ENCODE peak calls at places on chromosomes 5 and 9, in four cellular contexts. One of them, this sample, is unnamed.

GRCh38 chr9:83066771-83067170 is 3.8 kb upstream of the RASEF start:
- DNase-seq in brain microvascular endothelial cell: peak
- DNase-seq in cardiac muscle cell: no peak
- DNase-seq in Caco-2: no peak
- DNase-seq in this sample: peak

GRCh38 chr5:18720002-18720401 is 1085.7 kb downstream of the TAF11L14 start:
- DNase-seq in brain microvascular endothelial cell: no peak
- DNase-seq in cardiac muscle cell: no peak
- DNase-seq in Caco-2: no peak
- DNase-seq in this sample: no peak

GRCh38 chr5:59768204-59769040 is 125.1 kb downstream of the PDE4D start:
- DNase-seq in brain microvascular endothelial cell: peak
- DNase-seq in cardiac muscle cell: peak
- DNase-seq in Caco-2: peak
- DNase-seq in this sample: no peak

GRCh38 chr9:101711330-101711941 is 27.0 kb downstream of the GRIN3A start:
- DNase-seq in brain microvascular endothelial cell: no peak
- DNase-seq in cardiac muscle cell: no peak
- DNase-seq in Caco-2: peak
- DNase-seq in this sample: no peak

GRCh38 chr9:127121628-127122175 is 733 bp downstream of the ANGPTL2 start:
- DNase-seq in brain microvascular endothelial cell: no peak
- DNase-seq in cardiac muscle cell: peak
- DNase-seq in Caco-2: no peak
- DNase-seq in this sample: no peak

GRCh38 chr9:81693639-81694378 is 4.5 kb upstream of the TLE1 start:
- DNase-seq in brain microvascular endothelial cell: no peak
- DNase-seq in cardiac muscle cell: no peak
- DNase-seq in Caco-2: no peak
- DNase-seq in this sample: no peak

GRCh38 chr5:167280111-167280510 is 1011.3 kb upstream of the WWC1 start:
- DNase-seq in brain microvascular endothelial cell: no peak
- DNase-seq in cardiac muscle cell: no peak
- DNase-seq in Caco-2: no peak
- DNase-seq in this sample: no peak

GRCh38 chr9:100700689-100701318 is 122.9 kb downstream of the CAVIN4 start:
- DNase-seq in brain microvascular endothelial cell: no peak
- DNase-seq in cardiac muscle cell: peak
- DNase-seq in Caco-2: no peak
- DNase-seq in this sample: no peak

GRCh38 chr5:159120446-159120845 is 20.7 kb upstream of the EBF1 start:
- DNase-seq in brain microvascular endothelial cell: no peak
- DNase-seq in cardiac muscle cell: no peak
- DNase-seq in Caco-2: no peak
- DNase-seq in this sample: no peak

GRCh38 chr5:124583469-124584350 is 162.7 kb downstream of the ZNF608 start:
- DNase-seq in brain microvascular endothelial cell: peak
- DNase-seq in cardiac muscle cell: peak
- DNase-seq in Caco-2: no peak
- DNase-seq in this sample: peak

GRCh38 chr5:179819296-179820126 is 1.2 kb upstream of the SQSTM1 start:
- DNase-seq in brain microvascular endothelial cell: peak
- DNase-seq in cardiac muscle cell: peak
- DNase-seq in Caco-2: peak
- DNase-seq in this sample: no peak

GRCh38 chr5:138569759-138570158 is 5.4 kb downstream of the HSPA9 start:
- DNase-seq in brain microvascular endothelial cell: no peak
- DNase-seq in cardiac muscle cell: no peak
- DNase-seq in Caco-2: no peak
- DNase-seq in this sample: no peak

GRCh38 chr5:27494845-27495244 is 456.5 kb upstream of the CDH9 start:
- DNase-seq in brain microvascular endothelial cell: no peak
- DNase-seq in cardiac muscle cell: no peak
- DNase-seq in Caco-2: no peak
- DNase-seq in this sample: no peak

GRCh38 chr9:17623965-17624364 is 45.1 kb downstream of the SH3GL2 start:
- DNase-seq in brain microvascular endothelial cell: no peak
- DNase-seq in cardiac muscle cell: no peak
- DNase-seq in Caco-2: no peak
- DNase-seq in this sample: no peak

GRCh38 chr5:156927545-156927944 is 35.5 kb downstream of the TIMD4 start:
- DNase-seq in brain microvascular endothelial cell: no peak
- DNase-seq in cardiac muscle cell: no peak
- DNase-seq in Caco-2: no peak
- DNase-seq in this sample: no peak

GRCh38 chr5:96427823-96428222 is 5.2 kb downstream of the PCSK1 start:
- DNase-seq in brain microvascular endothelial cell: peak
- DNase-seq in cardiac muscle cell: peak
- DNase-seq in Caco-2: no peak
- DNase-seq in this sample: no peak

GRCh38 chr9:116857321-116857720 is 170.2 kb downstream of the TRIM32 start:
- DNase-seq in brain microvascular endothelial cell: no peak
- DNase-seq in cardiac muscle cell: no peak
- DNase-seq in Caco-2: no peak
- DNase-seq in this sample: no peak

GRCh38 chr5:91092859-91093843 is 290.0 kb downstream of the ARRDC3 start:
- DNase-seq in brain microvascular endothelial cell: no peak
- DNase-seq in cardiac muscle cell: no peak
- DNase-seq in Caco-2: no peak
- DNase-seq in this sample: no peak

GRCh38 chr9:132669636-132670358 is at the start of gene DDX31:
- DNase-seq in brain microvascular endothelial cell: peak
- DNase-seq in cardiac muscle cell: peak
- DNase-seq in Caco-2: peak
- DNase-seq in this sample: no peak

GRCh38 chr9:32378993-32379729 is 5.3 kb upstream of the ACO1 start:
- DNase-seq in brain microvascular endothelial cell: peak
- DNase-seq in cardiac muscle cell: peak
- DNase-seq in Caco-2: peak
- DNase-seq in this sample: no peak

GRCh38 chr9:130241198-130241535 is 24.4 kb upstream of the HMCN2 start:
- DNase-seq in brain microvascular endothelial cell: no peak
- DNase-seq in cardiac muscle cell: no peak
- DNase-seq in Caco-2: no peak
- DNase-seq in this sample: no peak

DNA sequence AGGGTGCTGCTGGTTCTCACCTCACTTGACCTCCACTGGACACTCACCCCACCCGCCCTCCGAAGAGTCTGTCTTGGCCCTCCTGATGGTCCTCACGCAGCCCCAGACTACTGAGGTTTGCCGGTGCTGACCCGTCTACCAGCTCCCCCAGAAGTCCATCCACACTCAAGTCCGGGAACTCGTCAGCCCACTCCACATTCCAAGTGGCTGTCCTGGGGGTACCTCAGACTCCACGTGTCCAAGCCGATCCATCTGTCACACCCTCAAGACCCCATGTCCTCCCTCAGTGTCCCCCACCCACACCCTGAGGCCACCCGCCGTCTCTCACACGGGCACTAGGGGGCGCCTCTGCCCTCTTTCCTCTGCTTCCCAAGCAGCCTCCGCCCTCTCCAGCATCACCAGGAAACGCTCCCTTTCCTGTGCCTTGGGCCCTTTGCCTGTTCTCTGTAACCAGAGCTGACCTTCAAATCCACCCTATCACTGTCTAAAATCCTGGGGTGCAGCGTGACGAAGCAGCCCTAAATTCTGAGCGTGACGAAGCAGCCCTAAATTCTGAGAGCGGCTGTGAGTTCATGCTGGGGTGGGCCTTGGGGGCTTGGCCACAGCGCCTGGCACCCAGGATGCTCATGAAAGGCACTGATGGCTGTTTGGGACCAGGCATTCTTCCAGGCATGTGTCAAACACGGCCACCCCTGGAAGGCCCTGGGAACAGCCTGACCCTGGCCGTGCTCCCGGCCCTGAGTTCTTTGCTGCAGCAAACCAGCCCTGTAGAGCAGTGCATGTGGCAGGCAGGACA is 95.7 kb downstream of the KCNT1 start:
- DNase-seq in brain microvascular endothelial cell: peak
- DNase-seq in cardiac muscle cell: peak
- DNase-seq in Caco-2: peak
- DNase-seq in this sample: no peak
- TF ChIP-seq CTCF in brain microvascular endothelial cell: peak
- TF ChIP-seq CTCF in cardiac muscle cell: peak
- TF ChIP-seq CTCF in Caco-2: peak
- TF ChIP-seq CTCF in this sample: peak

GRCh38 chr9:95043826-95044225 is 273.7 kb downstream of the FANCC start:
- DNase-seq in brain microvascular endothelial cell: no peak
- DNase-seq in cardiac muscle cell: no peak
- DNase-seq in Caco-2: no peak
- DNase-seq in this sample: no peak
- H3K4me3 ChIP-seq in brain microvascular endothelial cell: no peak
- H3K4me3 ChIP-seq in cardiac muscle cell: no peak
- H3K4me3 ChIP-seq in Caco-2: no peak
- H3K4me3 ChIP-seq in this sample: no peak

GRCh38 chr5:177403194-177403825 is 2.8 kb upstream of the PFN3 start:
- DNase-seq in brain microvascular endothelial cell: no peak
- DNase-seq in cardiac muscle cell: no peak
- DNase-seq in Caco-2: peak
- DNase-seq in this sample: no peak

GRCh38 chr5:177404641-177405134 is 4.2 kb upstream of the PFN3 start:
- DNase-seq in brain microvascular endothelial cell: no peak
- DNase-seq in cardiac muscle cell: no peak
- DNase-seq in Caco-2: no peak
- DNase-seq in this sample: no peak

GRCh38 chr5:177403826-177404640 is 3.6 kb upstream of the PFN3 start:
- DNase-seq in brain microvascular endothelial cell: peak
- DNase-seq in cardiac muscle cell: peak
- DNase-seq in Caco-2: peak
- DNase-seq in this sample: no peak

GRCh38 chr5:177405312-177405711 is 4.1 kb downstream of the F12 start:
- DNase-seq in brain microvascular endothelial cell: no peak
- DNase-seq in cardiac muscle cell: no peak
- DNase-seq in Caco-2: no peak
- DNase-seq in this sample: no peak

DNA sequence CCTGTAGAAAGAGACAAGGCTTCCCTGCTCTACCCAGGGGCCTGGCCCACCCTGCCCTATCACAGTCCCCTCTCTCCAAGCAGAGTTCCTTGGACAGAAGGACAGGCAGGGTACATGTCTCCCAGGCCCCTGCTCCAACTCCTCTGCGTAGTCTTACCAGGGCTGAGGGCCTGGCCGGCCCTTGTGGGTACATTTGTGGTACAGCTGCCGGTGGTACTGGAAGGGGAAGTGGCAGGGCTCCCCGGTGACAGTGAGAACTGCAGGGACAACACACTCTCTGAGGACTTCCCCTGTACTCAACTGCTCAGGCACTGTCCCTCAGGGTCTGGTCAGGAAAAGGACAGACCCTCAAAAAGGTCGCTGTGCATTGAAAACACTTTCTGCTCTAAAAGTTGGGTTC is 3.6 kb downstream of the F12 start:
- DNase-seq in brain microvascular endothelial cell: no peak
- DNase-seq in cardiac muscle cell: no peak
- DNase-seq in Caco-2: no peak
- DNase-seq in this sample: no peak
- TF ChIP-seq CTCF in brain microvascular endothelial cell: no peak
- TF ChIP-seq CTCF in cardiac muscle cell: no peak
- TF ChIP-seq CTCF in Caco-2: no peak
- TF ChIP-seq CTCF in this sample: no peak

DNA sequence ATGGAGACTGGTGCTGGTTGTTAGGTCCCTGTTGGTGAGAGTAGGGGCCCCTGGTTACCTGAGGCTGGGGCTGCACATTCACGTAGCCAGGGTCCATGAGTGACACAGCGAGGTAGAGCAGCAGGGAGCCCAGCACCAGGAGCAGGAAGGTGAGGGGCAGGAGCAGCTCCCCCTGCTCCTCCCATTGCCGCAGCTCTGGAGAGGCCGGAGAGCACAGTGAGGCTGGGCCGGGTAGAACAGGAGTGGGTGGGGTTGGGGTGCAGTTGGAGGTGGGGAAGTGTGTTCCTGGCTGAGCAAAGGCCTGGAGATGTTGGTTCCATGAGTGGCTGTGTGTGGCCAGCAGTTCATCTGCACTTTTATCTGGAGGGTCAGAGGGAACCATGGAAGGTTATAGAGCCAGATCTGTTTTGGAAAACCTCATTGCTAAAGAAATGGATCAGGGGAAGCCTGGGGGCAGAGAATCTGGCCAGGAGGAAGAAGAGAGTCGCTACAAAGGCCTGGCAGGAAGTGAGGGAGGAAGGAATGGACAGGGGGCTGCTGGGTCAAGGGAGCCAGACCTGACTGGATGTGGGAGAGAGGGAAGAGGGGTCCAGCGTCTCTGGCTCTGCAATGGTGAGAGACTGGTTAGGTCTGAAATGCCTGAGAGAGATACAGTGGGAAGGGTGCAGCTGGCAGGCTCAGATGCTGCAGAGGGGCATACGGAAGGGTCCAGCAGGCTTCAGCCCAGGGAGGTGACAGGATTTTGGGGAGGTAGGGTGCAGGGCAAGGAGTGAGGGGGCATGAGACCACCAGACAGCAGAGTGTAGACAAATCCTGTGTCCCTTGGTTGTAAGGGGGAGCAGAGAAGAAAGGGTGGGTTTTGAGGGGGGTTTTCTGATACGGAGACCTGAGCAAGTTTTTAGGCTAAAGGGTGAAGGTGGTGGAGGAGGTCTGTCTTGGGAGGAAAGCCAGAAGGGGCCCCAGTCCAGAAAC is 1.3 kb downstream of the ZDHHC12 start:
- DNase-seq in brain microvascular endothelial cell: no peak
- DNase-seq in cardiac muscle cell: no peak
- DNase-seq in Caco-2: no peak
- DNase-seq in this sample: no peak
- H3K4me3 ChIP-seq in brain microvascular endothelial cell: no peak
- H3K4me3 ChIP-seq in cardiac muscle cell: no peak
- H3K4me3 ChIP-seq in Caco-2: peak
- H3K4me3 ChIP-seq in this sample: no peak

This sample was measured in AG04449.